ENCODE peak calls at places on chromosomes 3 and 15, in six cellular contexts. V is HepG2; N is uterus; O is CD8-positive, alpha-beta T cell; E is breast epithelium; L is type B pancreatic cell. J is an unnamed sample.

GRCh38 chr15:66777054-66777453 is 75.0 kb downstream of the SMAD6 start:
- DNase-seq in V (no peak), N (no peak), O (no peak), L (no peak), E (no peak), J (no peak)

GRCh38 chr3:32930161-32930560 is 21.3 kb upstream of the CCR4 start:
- DNase-seq in N (no peak), E (no peak), O (no peak), V (no peak), L (no peak), J (no peak)

GRCh38 chr3:106197532-106198187 is 328.8 kb upstream of the CBLB start:
- DNase-seq in V (no peak), N (no peak), E (no peak), O (no peak), L (no peak), J (no peak)

GRCh38 chr3:54733079-54733478 is 194.8 kb downstream of the LRTM1 start:
- DNase-seq in O (no peak), N (no peak), E (no peak), L (no peak), V (no peak), J (no peak)

GRCh38 chr15:49438970-49439631 is 16.1 kb downstream of the FGF7 start:
- DNase-seq in E (no peak), L (no peak), O (no peak), N (peak), V (no peak), J (no peak)

GRCh38 chr3:42114130-42114529 is 23.0 kb downstream of the TRAK1 start:
- DNase-seq in O (no peak), N (no peak), V (no peak), E (no peak), L (no peak), J (no peak)

GRCh38 chr3:126107960-126108688 is 24.2 kb upstream of the SLC41A3 start:
- DNase-seq in L (peak), O (no peak), N (no peak), V (no peak), E (no peak), J (no peak)

GRCh38 chr15:20353966-20354883 is 187.4 kb downstream of the GOLGA6L6 start:
- DNase-seq in E (peak), V (no peak), N (no peak), L (peak), O (peak), J (no peak)

GRCh38 chr15:95922431-95922830 is 408.1 kb upstream of the NR2F2 start:
- DNase-seq in N (no peak), L (no peak), V (peak), E (no peak), O (no peak), J (no peak)
- TF ChIP-seq CTCF in N (no peak), L (no peak), V (peak), E (no peak), O (no peak), J (no peak)

DNA sequence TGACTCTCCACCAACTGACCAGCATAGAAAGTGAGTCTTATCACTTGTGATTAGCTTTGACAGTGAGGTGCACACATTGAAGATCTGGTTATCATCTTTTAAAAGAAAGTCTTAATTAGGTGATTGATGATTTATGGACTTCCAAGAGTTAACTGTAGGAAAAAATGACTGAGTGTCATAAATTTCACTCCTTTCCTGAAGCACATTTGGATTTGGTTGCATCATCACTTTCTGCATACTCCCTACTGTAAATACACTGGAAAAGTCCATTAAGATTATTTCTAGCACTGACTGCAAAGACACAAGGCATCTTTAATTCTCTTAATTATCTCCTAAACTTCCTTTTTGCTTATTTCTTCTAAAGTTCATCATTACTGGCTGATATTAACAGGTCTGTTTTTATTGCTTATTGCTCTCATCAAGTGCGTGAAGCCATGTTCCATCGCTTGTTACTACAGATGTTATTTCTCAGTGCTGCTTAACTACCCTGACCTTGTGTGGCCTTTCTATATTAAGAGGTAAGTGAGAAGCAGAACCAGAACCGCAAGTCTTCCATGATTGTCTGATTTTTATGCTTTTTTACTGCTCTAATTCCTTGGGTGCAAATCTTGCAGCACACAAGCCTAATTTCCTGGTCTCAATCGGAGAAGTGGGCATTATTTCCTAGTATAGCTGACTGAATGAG is 153.2 kb downstream of the MEIS2 start:
- DNase-seq in N (no peak), O (no peak), E (no peak), L (no peak), V (no peak), J (no peak)
- TF ChIP-seq CTCF in N (no peak), O (no peak), E (no peak), L (no peak), V (no peak), J (no peak)

GRCh38 chr3:121998588-121999473 is 23.2 kb downstream of the ILDR1 start:
- DNase-seq in O (no peak), E (no peak), L (no peak), V (no peak), N (no peak), J (no peak)

GRCh38 chr3:121992601-121993560 is 29.2 kb downstream of the ILDR1 start:
- DNase-seq in O (no peak), E (no peak), V (no peak), L (no peak), N (no peak), J (no peak)

GRCh38 chr3:121997372-121997771 is 24.7 kb downstream of the ILDR1 start:
- DNase-seq in E (no peak), N (no peak), L (no peak), V (no peak), O (no peak), J (no peak)

GRCh38 chr3:121998030-121998580 is 23.9 kb downstream of the ILDR1 start:
- DNase-seq in E (no peak), V (no peak), O (no peak), L (no peak), N (no peak), J (peak)

GRCh38 chr3:121995190-121996137 is 26.6 kb downstream of the ILDR1 start:
- DNase-seq in O (peak), V (peak), L (no peak), E (no peak), N (no peak), J (peak)
- TF ChIP-seq CTCF in O (no peak), V (peak), L (peak), E (peak), N (no peak), J (peak)

DNA sequence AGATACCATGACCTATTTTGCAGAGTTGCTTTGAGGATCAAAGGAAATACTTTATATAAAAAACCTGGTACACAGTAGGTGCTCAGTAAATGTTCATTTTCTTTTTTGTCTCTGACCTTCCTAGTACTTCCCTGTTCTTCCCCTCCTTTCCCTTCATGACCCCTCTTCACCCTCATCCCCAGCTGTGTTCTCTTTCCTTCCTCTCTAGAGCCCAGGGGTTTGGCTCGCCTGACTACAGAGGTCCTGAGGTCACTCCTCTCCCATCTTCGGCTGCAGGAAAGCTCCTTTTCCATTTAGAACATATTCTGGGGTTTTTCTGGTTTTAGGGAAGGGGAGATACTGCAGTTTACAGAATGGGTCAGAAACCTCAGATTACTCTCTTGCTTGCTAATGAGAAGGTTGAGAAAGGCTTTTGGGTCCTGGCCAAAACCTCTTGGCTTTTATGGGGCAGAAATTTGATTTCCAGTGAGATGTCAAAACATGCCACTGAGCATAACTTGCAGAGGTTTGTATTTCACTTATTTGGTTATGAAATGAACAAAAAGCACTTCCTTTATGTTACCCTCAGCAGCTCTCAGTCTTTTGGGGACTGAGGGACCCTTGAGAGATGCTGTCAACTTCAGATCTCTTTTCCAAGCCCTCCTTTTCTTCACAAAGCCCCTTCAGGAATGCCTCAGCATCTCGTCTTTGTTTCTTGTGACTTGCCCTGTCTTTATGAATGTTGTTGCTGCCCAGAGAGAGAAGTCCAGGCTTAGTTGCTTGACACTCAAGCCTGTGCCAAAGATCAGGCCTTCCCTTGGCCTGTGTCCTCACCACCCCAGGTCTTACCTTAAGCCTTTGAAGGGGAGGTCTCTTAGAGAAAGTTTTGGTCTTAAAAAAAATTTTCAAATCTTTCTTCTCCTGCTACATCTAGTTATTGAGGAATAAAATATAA is 121.7 kb upstream of the TPM1 start:
- DNase-seq in O (no peak), L (no peak), V (no peak), N (peak), E (no peak), J (no peak)
- TF ChIP-seq CTCF in O (no peak), L (no peak), V (no peak), N (no peak), E (no peak), J (no peak)

GRCh38 chr15:65249641-65250040 is 37.0 kb downstream of the PARP16 start:
- DNase-seq in N (no peak), L (no peak), E (no peak), V (no peak), O (peak), J (no peak)
- TF ChIP-seq CTCF in N (no peak), L (no peak), E (no peak), V (no peak), O (no peak), J (no peak)

GRCh38 chr15:70112018-70112395 is 14.3 kb upstream of the TLE3 start:
- DNase-seq in V (no peak), L (no peak), N (no peak), E (no peak), O (no peak), J (no peak)

GRCh38 chr15:70113304-70113700 is 15.6 kb upstream of the TLE3 start:
- DNase-seq in N (no peak), O (no peak), E (no peak), L (no peak), V (no peak), J (no peak)

GRCh38 chr15:70116317-70116716 is 18.6 kb upstream of the TLE3 start:
- DNase-seq in E (no peak), N (no peak), L (no peak), O (no peak), V (no peak), J (no peak)

GRCh38 chr15:70111203-70112017 is 13.7 kb upstream of the TLE3 start:
- DNase-seq in N (peak), E (no peak), L (no peak), O (no peak), V (no peak), J (no peak)

DNA sequence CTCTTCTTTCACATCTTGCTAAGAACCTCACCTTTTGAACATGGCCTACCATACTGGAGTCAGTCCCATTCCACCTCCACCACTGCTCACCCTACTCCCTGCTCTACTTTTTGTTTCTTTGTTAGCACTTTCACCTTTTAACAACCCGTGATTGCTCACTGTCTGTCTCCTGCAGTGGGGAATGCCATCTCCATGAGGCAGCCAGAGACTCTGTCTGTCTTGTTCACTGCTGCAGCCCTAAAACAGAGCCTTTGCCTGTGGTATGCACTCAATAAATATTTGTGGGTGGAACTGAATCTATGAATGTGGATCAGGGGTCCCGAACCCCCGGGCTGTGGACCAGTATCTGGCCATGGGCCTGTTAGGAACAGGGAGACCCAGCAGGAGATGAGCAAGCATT is 16.5 kb upstream of the TLE3 start:
- DNase-seq in E (no peak), L (no peak), O (no peak), V (no peak), N (no peak), J (no peak)
- TF ChIP-seq CTCF in E (no peak), L (no peak), O (no peak), V (no peak), N (no peak), J (no peak)

GRCh38 chr3:129440648-129441190 is 695 bp downstream of the IFT122 start:
- DNase-seq in N (no peak), V (no peak), O (no peak), E (no peak), L (no peak), J (no peak)

GRCh38 chr3:129439817-129440647 is at the start of the genes IFT122 and MBD4:
- DNase-seq in N (peak), E (peak), V (peak), O (peak), L (peak), J (peak)

GRCh38 chr3:129441782-129442181 is 1.8 kb downstream of the IFT122 start:
- DNase-seq in N (no peak), L (no peak), E (no peak), O (no peak), V (no peak), J (peak)

GRCh38 chr3:129441215-129441614 is 1.2 kb downstream of the IFT122 start:
- DNase-seq in O (no peak), E (no peak), N (no peak), V (no peak), L (no peak), J (no peak)

GRCh38 chr3:129439381-129439816 is 349 bp downstream of the MBD4 start:
- DNase-seq in O (peak), N (no peak), E (no peak), V (no peak), L (no peak), J (no peak)
- TF ChIP-seq CTCF in O (no peak), N (no peak), E (no peak), V (no peak), L (no peak), J (no peak)

J was measured in BJ.